ENCODE peak calls at places on chromosomes 12 and 14, in five cellular contexts. I, S, M, C and B are unnamed samples.

GRCh38 chr12:117261267-117261666 is 71.0 kb upstream of the FBXO21 start:
- DNase-seq in M (peak; percentile 33), I (no peak), C (no peak), S (no peak), B (peak; percentile 32)

GRCh38 chr14:105682956-105683570 is 156.7 kb downstream of the TMEM121 start:
- DNase-seq in M (no peak), I (no peak), C (no peak), S (no peak), B (no peak)

GRCh38 chr12:108638141-108638823 is 4.6 kb upstream of the SELPLG start:
- DNase-seq in S (no peak), C (no peak), M (no peak), I (peak; percentile 30), B (no peak)

GRCh38 chr14:99156026-99156425 is 116.0 kb downstream of the BCL11B start:
- DNase-seq in S (no peak), I (no peak), M (no peak), C (no peak), B (no peak)

GRCh38 chr12:107668320-107668719 is 17.3 kb upstream of the PWP1 start:
- DNase-seq in I (no peak), M (no peak), C (no peak), S (no peak), B (peak; percentile 14)

GRCh38 chr14:90698379-90698869 is 117.8 kb downstream of the TTC7B start:
- DNase-seq in C (no peak), I (peak; percentile 84), S (peak; percentile 41), M (no peak), B (peak; percentile 49)

GRCh38 chr12:121916719-121917118 is 1.7 kb upstream of the CFAP251 start:
- DNase-seq in S (peak; percentile 61), I (peak; percentile 22), C (no peak), M (peak; percentile 62), B (peak; percentile 56)

GRCh38 chr14:33307691-33308369 is 369.2 kb downstream of the NPAS3 start:
- DNase-seq in C (no peak), S (no peak), M (no peak), I (peak; percentile 8), B (peak; percentile 91)

GRCh38 chr12:8709124-8709830 is 11.5 kb downstream of the RIMKLB start:
- DNase-seq in I (peak; percentile 60), C (no peak), S (no peak), M (no peak), B (peak; percentile 18)

GRCh38 chr14:24132061-24132685 is 1.7 kb downstream of the FITM1 start:
- DNase-seq in C (peak; percentile 31), M (no peak), I (no peak), S (no peak), B (no peak)

GRCh38 chr12:124654666-124655316 is 87.4 kb upstream of the NCOR2 start:
- DNase-seq in S (no peak), M (no peak), I (no peak), C (no peak), B (no peak)

GRCh38 chr12:124655317-124656213 is 88.2 kb upstream of the NCOR2 start:
- DNase-seq in I (peak; percentile 87), S (peak; percentile 48), M (peak; percentile 45), C (no peak), B (peak; percentile 95)

GRCh38 chr12:124658302-124658701 is 90.9 kb upstream of the NCOR2 start:
- DNase-seq in I (no peak), C (no peak), S (no peak), M (no peak), B (no peak)

GRCh38 chr12:124656947-124657434 is 89.6 kb upstream of the NCOR2 start:
- DNase-seq in C (no peak), I (no peak), S (no peak), M (no peak), B (no peak)

DNA sequence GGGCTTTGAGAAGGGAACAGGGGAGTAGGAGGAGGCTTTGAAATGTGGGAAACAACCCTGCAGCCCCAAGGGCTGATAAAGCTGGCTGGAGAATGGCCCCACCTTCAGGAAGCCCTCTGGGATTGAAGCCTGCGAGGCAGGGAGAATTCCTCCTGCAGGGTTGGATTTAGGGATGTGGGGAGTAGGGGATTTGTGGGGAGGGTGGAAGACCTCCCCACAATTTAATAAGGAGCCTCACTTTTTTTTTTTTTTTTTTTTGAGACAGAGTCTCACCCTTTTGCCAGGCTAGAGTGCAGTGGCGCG is 88.8 kb upstream of the NCOR2 start:
- DNase-seq in C (no peak), S (no peak), I (no peak), M (no peak), B (no peak)
- TF ChIP-seq CTCF in C (no peak), S (no peak), I (no peak), M (no peak), B (peak; percentile 8)

DNA sequence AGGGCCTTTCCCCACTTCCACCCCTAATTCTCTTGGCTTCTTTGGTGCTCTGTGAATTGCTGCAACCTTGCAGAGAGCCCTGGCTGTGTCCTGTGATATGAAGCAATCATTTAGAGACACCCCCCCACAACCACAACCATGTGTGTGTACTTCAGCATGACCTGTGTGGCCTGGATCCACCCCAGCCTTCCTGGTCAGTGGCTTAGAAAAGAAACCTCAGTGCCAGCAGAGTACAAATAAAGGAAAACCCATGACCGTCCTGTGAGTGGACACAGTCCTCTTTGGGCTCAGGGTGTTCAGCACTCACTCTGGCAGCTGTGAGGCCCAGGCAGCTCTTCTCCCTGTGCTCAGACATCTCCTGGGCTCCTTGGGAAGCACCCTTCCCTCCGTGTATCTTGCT is 206.6 kb upstream of the DIO3 start:
- DNase-seq in M (no peak), S (no peak), I (no peak), C (no peak), B (no peak)
- H3K4me3 ChIP-seq in M (no peak overlapping the region), S (no peak overlapping the region), I (no peak overlapping the region), C (no peak overlapping the region), B (no peak overlapping the region)

DNA sequence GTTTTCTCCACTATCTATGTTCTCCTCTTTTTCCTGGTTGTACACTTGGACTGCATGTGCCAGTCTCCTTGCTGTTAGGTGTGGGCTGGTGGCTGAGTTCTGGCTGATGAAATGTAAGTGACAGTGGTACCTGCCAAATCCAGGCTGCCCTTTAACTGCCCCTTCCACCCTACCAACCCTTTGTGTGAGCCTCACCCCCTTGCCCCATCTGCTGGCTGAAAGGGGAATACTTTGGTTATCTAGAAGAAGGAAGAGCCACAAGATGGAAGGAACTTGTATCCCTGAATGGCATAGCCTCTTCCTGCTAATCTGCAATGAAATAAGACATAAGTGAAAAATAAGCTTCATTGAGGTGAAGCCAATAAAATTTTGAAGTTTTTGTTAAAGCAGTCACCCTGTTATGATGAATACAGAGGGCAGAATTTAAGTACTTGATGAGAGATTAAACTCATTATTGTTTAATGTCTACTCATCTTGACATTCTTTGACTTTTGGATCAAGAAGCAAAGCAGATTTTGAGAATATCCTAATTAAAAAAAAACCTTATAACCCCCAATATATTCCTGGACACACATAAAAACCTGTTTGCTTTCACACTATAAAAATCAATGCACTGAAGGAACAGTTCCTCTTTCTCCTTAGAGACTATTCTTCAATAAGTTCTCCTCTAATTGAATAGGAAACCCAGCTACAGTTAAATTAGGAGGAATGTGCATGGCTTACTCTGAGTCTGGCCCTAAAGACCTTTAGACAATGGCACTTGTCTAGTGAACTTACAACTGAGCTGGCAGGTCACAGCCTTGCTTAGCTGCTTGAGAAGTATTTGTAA is 262.6 kb upstream of the BTG1 start:
- DNase-seq in S (peak; percentile 15), I (peak; percentile 50), C (peak; percentile 39), M (peak; percentile 65), B (peak; percentile 50)
- TF ChIP-seq CTCF in S (peak; percentile 26), I (peak; percentile 45), C (peak; percentile 54), M (peak; percentile 41), B (peak; percentile 53)

GRCh38 chr14:74610199-74610865 is 1.7 kb downstream of the LTBP2 start:
- DNase-seq in C (no peak), S (no peak), I (peak; percentile 30), M (no peak), B (no peak)
- H3K4me3 ChIP-seq in C (no peak overlapping the region), S (no peak overlapping the region), I (peak overlapping the region; percentile 88), M (no peak overlapping the region), B (peak overlapping the region; percentile 64)

DNA sequence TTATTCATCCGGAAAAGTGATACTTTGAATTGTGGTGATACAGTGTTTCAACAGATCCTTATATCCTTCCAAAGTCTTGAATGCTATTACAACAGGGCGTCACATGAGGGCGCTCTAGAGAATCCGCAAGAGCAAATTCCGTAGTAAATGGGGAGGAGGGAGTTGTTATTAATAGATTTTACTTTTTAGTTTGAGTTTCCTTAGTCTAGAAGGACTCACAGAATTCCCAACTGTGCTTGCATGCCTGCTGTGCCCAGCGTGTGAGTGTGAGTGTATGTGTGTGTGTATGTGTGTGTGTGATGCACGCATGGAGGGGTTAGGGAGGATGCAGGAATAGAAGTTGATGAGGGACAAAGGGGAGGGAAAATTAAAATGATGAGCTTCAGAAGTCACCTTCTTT is 375.3 kb downstream of the C12orf75 start:
- DNase-seq in M (peak; percentile 59), I (peak; percentile 77), S (peak; percentile 66), C (no peak), B (peak; percentile 61)
- TF ChIP-seq CTCF in M (peak; percentile 74), I (peak; percentile 65), S (peak; percentile 77), C (no peak), B (peak; percentile 78)

GRCh38 chr12:72511906-72512305 is 239.7 kb downstream of the TRHDE start:
- DNase-seq in M (no peak), I (no peak), C (no peak), S (peak; percentile 18), B (peak; percentile 5)
- H3K4me3 ChIP-seq in M (no peak overlapping the region), I (no peak overlapping the region), C (no peak overlapping the region), S (no peak overlapping the region), B (no peak overlapping the region)

GRCh38 chr12:5945071-5946008 is at the start of gene ANO2:
- DNase-seq in C (no peak), I (no peak), M (no peak), S (peak; percentile 73), B (no peak)
- TF ChIP-seq CTCF in C (no peak), I (no peak), M (no peak), S (no peak), B (no peak)

GRCh38 chr14:72318648-72319047 is 386.4 kb downstream of the RGS6 start:
- DNase-seq in I (no peak), C (no peak), M (peak; percentile 4), S (no peak), B (no peak)
- H3K4me3 ChIP-seq in I (no peak overlapping the region), C (no peak overlapping the region), M (no peak overlapping the region), S (no peak overlapping the region), B (no peak overlapping the region)